ENCODE peak calls at places on chromosomes 1 and 21, in four cellular contexts. E is endothelial cell of umbilical vein, S is glutamatergic neuron, X is esophagus squamous epithelium. B is an unnamed sample.

GRCh38 chr1:200337410-200337809 is 72.4 kb downstream of the ZNF281 start:
- DNase-seq in E (no peak), S (no peak), X (no peak), B (no peak)

GRCh38 chr1:118317836-118318614 is 133.0 kb upstream of the SPAG17 start:
- DNase-seq in E (no peak), S (no peak), X (no peak), B (no peak)

GRCh38 chr1:64100791-64101190 is 102.6 kb upstream of the UBE2U start:
- DNase-seq in E (no peak), S (no peak), X (no peak), B (no peak)

GRCh38 chr1:205091043-205091740 is 6.9 kb upstream of the TMEM81 start:
- DNase-seq in E (no peak), S (no peak), X (no peak), B (no peak)

GRCh38 chr1:226816585-226816984 is 53.8 kb upstream of the PSEN2 start:
- DNase-seq in E (no peak), S (no peak), X (no peak), B (no peak)

GRCh38 chr1:9326596-9326995 is 33.9 kb downstream of the SPSB1 start:
- DNase-seq in E (no peak), S (no peak), X (no peak), B (no peak)

GRCh38 chr21:38349111-38349746 is 92.4 kb downstream of the KCNJ15 start:
- DNase-seq in E (peak), S (no peak), X (no peak), B (no peak)

GRCh38 chr1:224564491-224565084 is 51.5 kb upstream of the CNIH3 start:
- DNase-seq in E (no peak), S (peak), X (no peak), B (no peak)

GRCh38 chr1:36446261-36446660 is 4.0 kb downstream of the OSCP1 start:
- DNase-seq in E (no peak), S (peak), X (no peak), B (peak)

GRCh38 chr1:117591248-117591647 is 14.6 kb upstream of the TENT5C start:
- DNase-seq in E (no peak), S (no peak), X (no peak), B (no peak)

GRCh38 chr21:32064511-32064910 is 191.7 kb downstream of the HUNK start:
- DNase-seq in E (no peak), S (no peak), X (no peak), B (no peak)

GRCh38 chr1:26533951-26534514 is 4.5 kb downstream of the RPS6KA1 start:
- DNase-seq in E (no peak), S (no peak), X (no peak), B (no peak)

GRCh38 chr1:153985984-153986761 is at the start of gene RAB13:
- DNase-seq in E (peak), S (peak), X (no peak), B (peak)

GRCh38 chr1:201578008-201578888 is 39.3 kb downstream of the NAV1 start:
- DNase-seq in E (no peak), S (no peak), X (no peak), B (no peak)
- TF ChIP-seq CTCF in E (no peak), S (no peak), X (no peak), B (no peak)

GRCh38 chr1:107803579-107803978 is 161.4 kb downstream of the VAV3 start:
- DNase-seq in E (no peak), S (no peak), X (no peak), B (no peak)

GRCh38 chr1:107804134-107804533 is 160.8 kb downstream of the VAV3 start:
- DNase-seq in E (no peak), S (no peak), X (no peak), B (no peak)

GRCh38 chr1:107804746-107805145 is 160.2 kb downstream of the VAV3 start:
- DNase-seq in E (no peak), S (no peak), X (no peak), B (no peak)

GRCh38 chr1:107807405-107807804 is 157.6 kb downstream of the VAV3 start:
- DNase-seq in E (no peak), S (no peak), X (no peak), B (no peak)

DNA sequence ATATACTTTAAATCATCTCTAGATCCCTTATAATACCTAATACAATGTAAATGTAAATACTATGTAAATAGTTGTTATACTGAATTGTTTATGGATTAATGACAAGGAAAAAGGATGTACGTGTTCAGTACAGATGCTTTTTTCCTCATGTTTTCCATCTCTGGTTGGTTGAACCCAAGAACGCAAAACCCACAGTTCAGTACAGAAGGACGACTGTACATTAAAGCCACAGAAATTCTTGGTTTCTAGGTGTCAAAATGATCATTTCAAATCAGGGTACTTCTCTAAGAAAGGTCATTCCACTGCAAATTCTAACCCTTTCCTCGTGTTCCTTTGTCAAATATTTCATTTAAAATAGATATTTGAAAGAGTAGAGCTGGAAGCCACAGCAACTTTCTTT is 158.1 kb downstream of the VAV3 start:
- DNase-seq in E (no peak), S (no peak), X (no peak), B (no peak)
- TF ChIP-seq CTCF in E (no peak), S (no peak), X (no peak), B (no peak)

GRCh38 chr1:198829356-198829755 is 190.5 kb downstream of the PTPRC start:
- DNase-seq in E (peak), S (no peak), X (no peak), B (no peak)

GRCh38 chr1:198830397-198830796 is 191.6 kb downstream of the PTPRC start:
- DNase-seq in E (no peak), S (no peak), X (no peak), B (peak)

GRCh38 chr1:198825254-198825653 is 186.4 kb downstream of the PTPRC start:
- DNase-seq in E (no peak), S (no peak), X (no peak), B (no peak)

GRCh38 chr1:198833706-198834497 is 195.1 kb downstream of the PTPRC start:
- DNase-seq in E (no peak), S (no peak), X (no peak), B (no peak)

DNA sequence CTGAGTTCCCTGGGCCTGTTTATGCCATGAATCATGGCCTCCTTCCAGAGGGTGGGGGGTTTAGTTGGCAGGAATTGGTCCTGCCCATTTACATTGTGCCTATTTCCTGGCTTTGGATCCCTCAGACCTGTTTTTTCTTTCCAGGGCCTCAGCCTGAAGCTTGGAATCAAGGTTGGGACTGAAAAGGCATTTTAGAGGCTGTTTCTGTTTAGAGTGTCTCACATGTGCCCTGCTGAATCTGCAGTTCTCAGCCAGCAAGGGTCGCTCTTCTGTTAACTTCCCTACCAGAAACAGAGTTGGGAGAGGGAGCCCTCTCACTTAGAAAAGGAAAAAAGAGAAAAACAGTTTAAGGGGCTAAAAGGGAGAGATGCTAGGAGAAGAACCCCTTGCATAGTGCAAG is 191.1 kb downstream of the PTPRC start:
- DNase-seq in E (peak), S (no peak), X (no peak), B (no peak)
- TF ChIP-seq CTCF in E (peak), S (no peak), X (no peak), B (no peak)

GRCh38 chr1:207219979-207220889 is 101.2 kb upstream of the CD55 start:
- DNase-seq in E (no peak), S (no peak), X (no peak), B (peak)
- TF ChIP-seq CTCF in E (no peak), S (no peak), X (no peak), B (no peak)

GRCh38 chr1:17612831-17613230 is 73.3 kb downstream of the ARHGEF10L start:
- DNase-seq in E (no peak), S (no peak), X (no peak), B (no peak)
- TF ChIP-seq CTCF in E (no peak), S (no peak), X (no peak), B (no peak)

GRCh38 chr1:180271640-180272255 is 41.7 kb downstream of the LHX4 start:
- DNase-seq in E (no peak), S (no peak), X (no peak), B (no peak)

GRCh38 chr1:180268556-180269044 is 38.5 kb downstream of the LHX4 start:
- DNase-seq in E (no peak), S (no peak), X (no peak), B (no peak)

GRCh38 chr1:180267761-180268555 is 37.9 kb downstream of the LHX4 start:
- DNase-seq in E (no peak), S (no peak), X (no peak), B (no peak)

GRCh38 chr1:180270767-180271639 is 40.9 kb downstream of the LHX4 start:
- DNase-seq in E (no peak), S (no peak), X (no peak), B (no peak)

DNA sequence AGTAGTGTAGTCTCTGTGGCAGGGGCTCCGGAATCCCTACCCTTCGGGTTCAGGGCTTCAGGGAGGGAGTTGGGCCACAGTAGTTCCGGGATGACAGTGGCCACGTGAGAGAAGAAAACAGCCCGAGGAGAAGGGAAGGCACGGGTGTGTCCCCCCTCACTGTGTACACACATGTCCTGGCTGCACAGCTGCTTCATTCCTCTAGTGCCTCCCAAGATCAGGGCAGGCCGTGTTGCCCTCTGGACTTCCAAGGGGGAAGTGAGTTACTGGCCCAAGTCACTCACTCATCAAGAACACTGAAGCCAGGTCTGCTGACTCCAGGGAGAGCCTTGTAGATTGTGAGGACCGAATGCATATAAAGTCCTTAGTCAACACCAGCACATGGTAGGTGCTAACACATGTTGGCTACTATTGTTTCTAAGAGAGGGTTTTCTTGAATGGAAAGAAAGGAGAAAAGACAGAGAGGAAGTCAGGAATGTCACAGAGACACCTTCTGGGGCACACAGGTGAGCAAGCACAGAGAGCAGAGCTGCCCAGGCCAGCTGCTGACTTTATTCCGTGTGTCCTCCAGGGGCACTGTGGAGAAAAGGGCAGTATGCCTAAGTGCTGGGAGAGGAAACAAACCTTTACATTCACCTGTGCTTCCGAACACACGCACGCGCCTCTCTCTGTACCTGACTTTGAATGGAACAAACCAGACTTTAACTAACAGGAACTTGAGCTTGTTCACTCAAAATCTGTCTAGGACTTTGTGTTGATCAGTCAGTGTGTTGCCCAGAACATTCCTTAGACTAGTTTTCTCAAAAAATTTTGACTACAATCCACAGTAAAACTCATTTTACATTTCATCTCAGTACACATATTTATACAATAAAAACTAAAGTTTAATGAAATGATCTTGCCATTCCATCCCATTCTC is 40.0 kb downstream of the LHX4 start:
- DNase-seq in E (no peak), S (no peak), X (no peak), B (no peak)
- TF ChIP-seq CTCF in E (peak), S (no peak), X (no peak), B (peak)